ENCODE peak calls at places on chromosomes 1 and 21, in seven cellular contexts. M is sciatic nerve; G is Daoy; T is stimulated activated CD4-positive, alpha-beta T cell treated with anti-CD3 and anti-CD28 coated beads, Interleukin-2, amount 100 ng/mL, for 48 hours; S is A549; O is CD8-positive, alpha-beta memory T cell; V is glomerular endothelial cell. U is an unnamed sample.
A peak's percentile ranks its signal among the peaks of the same experiment; 100 is the strongest.

GRCh38 chr1:94055459-94056122 is 65.4 kb downstream of the ABCA4 start:
- DNase-seq in V (no peak), S (no peak), O (no peak), T (no peak), M (no peak), G (no peak), U (no peak)

GRCh38 chr1:21396516-21396915 is 43.4 kb upstream of the NBPF3 start:
- DNase-seq in O (no peak), V (no peak), M (no peak), G (no peak), S (no peak), T (no peak), U (no peak)

GRCh38 chr1:111733183-111733995 is 5.8 kb downstream of the INKA2 start:
- DNase-seq in S (peak; percentile 52), V (peak; percentile 89), G (peak; percentile 89), T (no peak), M (no peak), O (no peak), U (no peak)

GRCh38 chr1:111480682-111481081 is 6.9 kb downstream of the C1orf162 start:
- DNase-seq in M (no peak), V (no peak), T (no peak), G (no peak), S (no peak), O (no peak), U (no peak)

GRCh38 chr1:11920239-11920903 is 5.9 kb downstream of the KIAA2013 start:
- DNase-seq in O (no peak), V (no peak), T (no peak), M (no peak), G (no peak), S (no peak), U (no peak)

GRCh38 chr1:157170677-157171515 is 32.7 kb upstream of the ETV3 start:
- DNase-seq in V (no peak), S (peak; percentile 63), G (peak; percentile 53), M (no peak), T (peak; percentile 55), O (peak; percentile 12), U (no peak)

GRCh38 chr1:244948416-244948815 is 84.1 kb upstream of the HNRNPU start:
- DNase-seq in G (no peak), O (no peak), S (no peak), T (no peak), M (no peak), V (no peak), U (no peak)

GRCh38 chr1:42846257-42847110 is at the start of gene ZNF691:
- DNase-seq in T (peak; percentile 80), G (peak; percentile 98), V (peak; percentile 93), M (peak; percentile 94), O (peak; percentile 89), S (peak; percentile 95), U (peak; percentile 96)

GRCh38 chr1:198156745-198157240 is at the start of gene NEK7:
- DNase-seq in V (no peak), O (peak; percentile 60), T (peak; percentile 49), M (peak; percentile 90), G (peak; percentile 92), S (peak; percentile 86), U (peak; percentile 91)

GRCh38 chr1:109639841-109640184 is 16.1 kb upstream of the GSTM4 start:
- DNase-seq in S (no peak), V (no peak), T (no peak), G (no peak), M (no peak), O (no peak), U (no peak)

GRCh38 chr21:14273736-14274538 is 58.0 kb downstream of the RBM11 start:
- DNase-seq in S (no peak), M (peak; percentile 61), G (peak; percentile 24), O (no peak), T (no peak), V (no peak), U (peak; percentile 55)

GRCh38 chr1:244552336-244552735 is 91.3 kb downstream of the CATSPERE start:
- DNase-seq in T (no peak), G (no peak), M (no peak), O (no peak), S (peak; percentile 39), V (no peak), U (no peak)

GRCh38 chr21:41970751-41971653 is 17.2 kb upstream of the C2CD2 start:
- DNase-seq in S (no peak), T (no peak), M (no peak), O (no peak), G (no peak), V (no peak), U (no peak)

GRCh38 chr1:29876902-29877301 is 640.6 kb downstream of the PTPRU start:
- DNase-seq in S (no peak), T (no peak), V (no peak), O (no peak), G (peak; percentile 24), M (peak; percentile 32), U (no peak)

GRCh38 chr1:88697503-88697902 is 13.4 kb downstream of the PKN2 start:
- DNase-seq in S (no peak), T (no peak), O (no peak), G (no peak), V (no peak), M (no peak), U (no peak)

GRCh38 chr1:212364985-212365384 is 49.7 kb downstream of the PACC1 start:
- DNase-seq in T (no peak), G (no peak), S (no peak), O (no peak), M (no peak), V (no peak), U (no peak)

GRCh38 chr1:19532519-19532918 is 47.2 kb upstream of the CAPZB start:
- DNase-seq in M (no peak), O (no peak), T (no peak), G (no peak), V (no peak), S (no peak), U (no peak)

GRCh38 chr1:185045793-185046441 is 559 bp downstream of the RNF2 start:
- DNase-seq in S (peak; percentile 26), G (peak; percentile 39), M (peak; percentile 61), O (peak; percentile 1), T (peak; percentile 32), V (no peak), U (peak; percentile 61)

GRCh38 chr1:93710949-93711591 is 29.4 kb upstream of the BCAR3 start:
- DNase-seq in S (no peak), M (no peak), T (no peak), O (no peak), V (no peak), G (peak; percentile 39), U (no peak)

GRCh38 chr1:53658489-53659230 is 80.3 kb downstream of the GLIS1 start:
- DNase-seq in S (no peak), M (no peak), O (no peak), V (no peak), T (no peak), G (no peak), U (no peak)

GRCh38 chr21:41460578-41461527 is 34.8 kb downstream of the MX1 start:
- DNase-seq in T (peak; percentile 44), G (peak; percentile 83), V (peak; percentile 18), O (peak; percentile 24), S (peak; percentile 65), M (peak; percentile 87), U (peak; percentile 85)

GRCh38 chr1:153775432-153776311 is 465 bp downstream of the SLC27A3 start:
- DNase-seq in O (peak; percentile 70), V (no peak), M (peak; percentile 85), T (peak; percentile 47), G (peak; percentile 70), S (peak; percentile 39), U (no peak)

GRCh38 chr21:29279531-29279930 is 19.2 kb upstream of the BACH1 start:
- DNase-seq in S (no peak), T (no peak), V (no peak), M (no peak), O (no peak), G (no peak), U (no peak)

GRCh38 chr1:90357980-90358379 is 359.1 kb downstream of the BARHL2 start:
- DNase-seq in S (no peak), O (no peak), M (no peak), G (peak; percentile 50), V (no peak), T (no peak), U (no peak)

GRCh38 chr1:204637985-204638356 is 47.6 kb downstream of the LRRN2 start:
- DNase-seq in T (no peak), S (no peak), V (no peak), O (no peak), G (no peak), M (no peak), U (no peak)

GRCh38 chr1:44557756-44558155 is 116.5 kb downstream of the TMEM53 start:
- DNase-seq in M (no peak), V (no peak), T (no peak), O (no peak), S (no peak), G (peak; percentile 37), U (no peak)

GRCh38 chr1:181090653-181091126 is 2.2 kb downstream of the IER5 start:
- DNase-seq in M (no peak), S (no peak), G (no peak), T (no peak), O (peak; percentile 40), V (no peak), U (no peak)

GRCh38 chr1:236524142-236524891 is 535 bp downstream of the LGALS8 start:
- DNase-seq in S (peak; percentile 89), V (peak; percentile 45), G (peak; percentile 79), T (peak; percentile 29), M (peak; percentile 63), O (peak; percentile 66), U (peak; percentile 83)

GRCh38 chr1:21337010-21337437 is 46.8 kb upstream of the ECE1 start:
- DNase-seq in G (no peak), M (no peak), V (no peak), S (no peak), T (no peak), O (no peak), U (no peak)

GRCh38 chr1:245704341-245704740 is 549.6 kb downstream of the KIF26B start:
- DNase-seq in M (no peak), G (no peak), S (no peak), O (no peak), V (no peak), T (no peak), U (no peak)

GRCh38 chr1:148160048-148160395 is 7.9 kb upstream of the NBPF11 start:
- DNase-seq in O (no peak), S (no peak), V (no peak), M (no peak), G (no peak), T (no peak), U (no peak)

GRCh38 chr1:101308001-101308659 is 71.3 kb downstream of the S1PR1 start:
- DNase-seq in M (no peak), O (no peak), G (no peak), V (no peak), S (no peak), T (no peak), U (no peak)